ENCODE peak calls at places on chromosomes 2 and 18, in nine cellular contexts. G is stomach, O is testis, E is tibial nerve, K is Peyer's patch, A is H1, M is prostate gland, I is H54, J is endothelial cell of umbilical vein. F is an unnamed sample.

GRCh38 chr2:241692448-241692847 is 5.8 kb upstream of the DTYMK start:
- DNase-seq in K (no peak), E (no peak), J (no peak), A (no peak), G (no peak), M (no peak), O (no peak), I (no peak), F (no peak)

GRCh38 chr2:23618696-23619530 is 233.9 kb downstream of the KLHL29 start:
- DNase-seq in J (no peak), E (no peak), M (no peak), A (no peak), O (no peak), K (no peak), G (no peak), I (no peak), F (no peak)

GRCh38 chr2:167383610-167384194 is 495.4 kb downstream of the XIRP2 start:
- DNase-seq in A (no peak), O (no peak), G (no peak), I (no peak), M (no peak), E (no peak), J (no peak), K (no peak), F (no peak)

GRCh38 chr2:168490015-168490874 is 34.2 kb downstream of the CERS6 start:
- DNase-seq in E (no peak), A (no peak), J (peak), K (no peak), G (no peak), M (no peak), O (no peak), I (peak), F (peak)

GRCh38 chr2:168758970-168759820 is 43.2 kb upstream of the NOSTRIN start:
- DNase-seq in K (no peak), A (no peak), I (peak), O (peak), G (no peak), E (no peak), J (peak), M (peak), F (peak)

GRCh38 chr2:44515416-44515815 is 153.7 kb downstream of the CAMKMT start:
- DNase-seq in O (no peak), G (no peak), I (no peak), J (no peak), M (no peak), A (no peak), E (no peak), K (no peak), F (no peak)

GRCh38 chr18:57175550-57175949 is 28.7 kb downstream of the BOD1L2 start:
- DNase-seq in I (no peak), O (no peak), K (no peak), M (no peak), J (no peak), E (no peak), A (peak), G (no peak), F (no peak)

GRCh38 chr2:225040862-225041209 is 1.4 kb downstream of the DOCK10 start:
- DNase-seq in A (no peak), M (no peak), J (no peak), O (peak), E (no peak), K (peak), I (no peak), G (no peak), F (peak)

GRCh38 chr18:51029694-51030536 is at the start of gene SMAD4:
- DNase-seq in I (peak), A (peak), G (peak), J (peak), E (peak), K (peak), O (peak), M (peak), F (peak)

GRCh38 chr2:235561450-235561849 is 67.6 kb downstream of the AGAP1 start:
- DNase-seq in J (no peak), K (no peak), E (no peak), G (no peak), A (no peak), I (no peak), O (no peak), M (no peak), F (no peak)

GRCh38 chr2:55169915-55170314 is 62.2 kb downstream of the CLHC1 start:
- DNase-seq in O (no peak), M (peak), E (no peak), G (peak), I (no peak), J (no peak), A (no peak), K (no peak), F (no peak)

GRCh38 chr2:9004338-9005204 is 1.1 kb upstream of the MBOAT2 start:
- DNase-seq in I (no peak), A (no peak), J (peak), K (no peak), G (no peak), M (no peak), E (no peak), O (no peak), F (peak)

GRCh38 chr18:59096098-59096779 is 43.4 kb upstream of the SEC11C start:
- DNase-seq in J (no peak), M (no peak), I (no peak), A (peak), K (no peak), G (no peak), E (no peak), O (no peak), F (no peak)

GRCh38 chr2:38722271-38723115 is 28.7 kb downstream of the SRSF7 start:
- DNase-seq in J (no peak), M (no peak), A (no peak), I (no peak), K (no peak), E (no peak), O (no peak), G (no peak), F (no peak)

GRCh38 chr18:39795350-39795749 is 2159.7 kb upstream of the PIK3C3 start:
- DNase-seq in O (no peak), I (no peak), M (no peak), A (no peak), J (no peak), K (no peak), E (no peak), G (no peak), F (peak)

GRCh38 chr2:103152556-103152955 is 390.7 kb downstream of the TMEM182 start:
- DNase-seq in J (no peak), K (no peak), I (no peak), M (no peak), G (no peak), A (no peak), E (no peak), O (no peak), F (no peak)

GRCh38 chr2:120989911-120990441 is 254.3 kb downstream of the GLI2 start:
- DNase-seq in O (peak), A (peak), G (peak), J (no peak), E (no peak), K (no peak), I (no peak), M (no peak), F (no peak)

GRCh38 chr2:98448441-98449145 is 3.9 kb downstream of the INPP4A start:
- DNase-seq in A (no peak), J (no peak), E (no peak), O (no peak), G (no peak), K (no peak), I (no peak), M (no peak), F (peak)

GRCh38 chr18:76479351-76480238 is 15.4 kb downstream of the ZNF516 start:
- DNase-seq in G (no peak), J (no peak), A (no peak), M (no peak), K (no peak), E (no peak), I (no peak), O (no peak), F (no peak)

GRCh38 chr2:239961662-239962220 is 63.4 kb downstream of the NDUFA10 start:
- DNase-seq in I (no peak), O (no peak), G (no peak), M (no peak), A (peak), J (no peak), E (no peak), K (no peak), F (no peak)

GRCh38 chr2:31962757-31963361 is 47.9 kb downstream of the MEMO1 start:
- DNase-seq in I (no peak), M (no peak), O (no peak), K (no peak), G (no peak), E (no peak), J (no peak), A (no peak), F (no peak)

GRCh38 chr18:76524900-76525698 is 30.1 kb upstream of the ZNF516 start:
- DNase-seq in I (no peak), G (no peak), M (no peak), E (no peak), O (peak), A (no peak), J (no peak), K (no peak), F (peak)

GRCh38 chr2:176270100-176270750 is 983 bp downstream of the MTX2 start:
- DNase-seq in I (no peak), J (no peak), G (no peak), K (no peak), A (no peak), M (no peak), O (no peak), E (no peak), F (no peak)

GRCh38 chr2:215712850-215713230 is 277.0 kb upstream of the FN1 start:
- DNase-seq in A (no peak), I (no peak), K (no peak), G (no peak), M (no peak), E (no peak), O (no peak), J (no peak), F (no peak)

GRCh38 chr2:178529194-178529593 is 48.9 kb downstream of the PLEKHA3 start:
- DNase-seq in I (no peak), E (no peak), M (no peak), J (no peak), A (no peak), O (no peak), K (no peak), G (no peak), F (no peak)

GRCh38 chr2:218406209-218406948 is 6.7 kb downstream of the CTDSP1 start:
- DNase-seq in E (peak), M (peak), K (peak), O (peak), J (peak), G (peak), I (peak), A (peak), F (peak)
- TF ChIP-seq POLR2A in E (peak), M (peak), K (no peak), O (no peak), J (peak), G (no peak), I (peak), A (no peak), F (peak)

GRCh38 chr2:111120253-111121027 is at the start of gene BCL2L11:
- DNase-seq in A (peak), E (peak), I (peak), K (peak), M (peak), G (peak), J (peak), O (peak), F (peak)
- TF ChIP-seq POLR2A in A (peak), E (peak), I (peak), K (peak), M (peak), G (no peak), J (peak), O (peak), F (peak)

GRCh38 chr18:32091724-32092421 is at the start of gene RNF138:
- DNase-seq in I (peak), M (peak), O (peak), J (peak), G (peak), E (peak), K (peak), A (peak), F (peak)
- TF ChIP-seq POLR2A in I (peak), M (peak), O (no peak), J (peak), G (no peak), E (peak), K (peak), A (peak), F (peak)

DNA sequence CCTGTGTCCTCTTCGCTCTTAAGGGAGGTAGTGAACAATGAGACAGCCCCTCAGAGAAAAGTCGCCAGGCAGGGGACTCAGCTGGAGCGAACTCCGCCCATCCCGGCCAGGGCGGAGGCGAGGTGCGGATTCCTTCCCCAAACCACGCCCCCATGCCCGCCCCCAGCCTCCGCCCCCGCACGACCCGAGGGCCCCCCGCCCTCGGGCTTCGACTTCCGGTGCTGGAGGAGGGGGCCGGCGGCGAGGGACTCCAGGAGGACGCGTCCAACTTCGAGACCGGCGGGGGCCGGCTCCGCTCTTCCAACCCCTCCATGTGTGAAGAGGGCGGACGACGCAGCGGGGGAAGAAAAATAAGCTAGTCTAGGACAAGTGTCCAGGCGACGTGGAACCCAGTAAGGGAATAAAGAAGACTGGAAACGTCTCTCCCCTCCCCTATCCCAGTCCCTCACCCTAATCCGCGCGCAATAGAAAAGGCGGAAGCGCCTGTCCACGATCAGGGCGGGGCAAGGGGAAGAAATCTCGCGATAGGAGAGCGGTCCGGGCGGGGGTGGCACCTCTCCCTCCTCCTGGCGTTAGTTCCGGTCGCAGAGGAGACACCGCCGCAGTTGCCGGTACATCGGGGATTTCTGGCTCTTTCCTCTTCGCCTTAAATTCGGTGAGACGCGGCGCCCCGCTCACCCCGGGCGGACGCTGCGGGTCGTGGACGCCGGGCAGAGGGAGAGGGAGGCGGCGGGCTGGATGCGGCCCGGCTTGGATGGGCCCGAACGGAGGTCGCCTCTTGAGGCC is at the start of gene BZW1:
- DNase-seq in M (peak), K (peak), A (peak), J (peak), G (peak), O (peak), I (peak), E (peak), F (peak)
- TF ChIP-seq POLR2A in M (peak), K (peak), A (peak), J (peak), G (no peak), O (peak), I (peak), E (peak), F (peak)

GRCh38 chr2:199744260-199744659 is 106.7 kb downstream of the FTCDNL1 start:
- DNase-seq in I (no peak), J (no peak), K (no peak), M (no peak), G (no peak), A (no peak), E (no peak), O (no peak), F (no peak)
- TF ChIP-seq POLR2A in I (no peak), J (no peak), K (no peak), M (no peak), G (no peak), A (no peak), E (no peak), O (no peak), F (no peak)